ENCODE peak calls at places on chromosomes 11 and 22, in six cellular contexts. N is HFF-Myc, W is lower lobe of right lung, Q is fibroblast of lung, A is OCI-LY7, I is GM06990. B is an unnamed sample.

GRCh38 chr11:4464216-4465159 is 15.4 kb downstream of the OR52K2 start:
- DNase-seq in N (peak), W (no peak), Q (peak), A (no peak), I (no peak), B (peak)

GRCh38 chr11:12182650-12183511 is 72.5 kb downstream of the MICAL2 start:
- DNase-seq in N (peak), W (no peak), Q (peak), A (no peak), I (no peak), B (peak)

GRCh38 chr11:57348052-57348451 is 9.9 kb downstream of the P2RX3 start:
- DNase-seq in N (no peak), W (no peak), Q (no peak), A (no peak), I (no peak), B (no peak)

GRCh38 chr11:62532096-62532495 is 14.5 kb downstream of the AHNAK start:
- DNase-seq in N (no peak), W (no peak), Q (no peak), A (no peak), I (no peak), B (no peak)

GRCh38 chr22:47918276-47918928 is 1156.0 kb downstream of the TBC1D22A start:
- DNase-seq in N (no peak), W (no peak), Q (no peak), A (peak), I (no peak), B (no peak)

GRCh38 chr22:48740731-48741405 is 1086.8 kb downstream of the BRD1 start:
- DNase-seq in N (no peak), W (no peak), Q (no peak), A (no peak), I (no peak), B (no peak)

GRCh38 chr11:125112235-125112604 is 794 bp upstream of the TMEM218 start:
- DNase-seq in N (no peak), W (no peak), Q (no peak), A (no peak), I (no peak), B (no peak)

GRCh38 chr11:71934213-71934612 is 5.4 kb downstream of the RNF121 start:
- DNase-seq in N (no peak), W (no peak), Q (no peak), A (no peak), I (no peak), B (no peak)

GRCh38 chr11:58963551-58964075 is 24.3 kb downstream of the GLYATL1 start:
- DNase-seq in N (peak), W (peak), Q (peak), A (no peak), I (no peak), B (peak)

GRCh38 chr11:132300283-132300682 is 929.9 kb downstream of the NTM start:
- DNase-seq in N (no peak), W (no peak), Q (no peak), A (no peak), I (no peak), B (no peak)

GRCh38 chr11:122711831-122712378 is 56.4 kb downstream of the UBASH3B start:
- DNase-seq in N (no peak), W (no peak), Q (no peak), A (peak), I (no peak), B (peak)

GRCh38 chr22:35064664-35065063 is 1.3 kb upstream of the ISX start:
- DNase-seq in N (no peak), W (no peak), Q (no peak), A (no peak), I (peak), B (no peak)

GRCh38 chr11:19251577-19251976 is 10.8 kb upstream of the E2F8 start:
- DNase-seq in N (no peak), W (no peak), Q (no peak), A (no peak), I (no peak), B (no peak)

GRCh38 chr11:45450189-45450588 is 164.0 kb upstream of the SYT13 start:
- DNase-seq in N (no peak), W (no peak), Q (peak), A (no peak), I (no peak), B (peak)

GRCh38 chr11:26621147-26621546 is 49.1 kb upstream of the MUC15 start:
- DNase-seq in N (peak), W (no peak), Q (peak), A (no peak), I (no peak), B (peak)

GRCh38 chr22:48235744-48236143 is 1473.3 kb downstream of the TBC1D22A start:
- DNase-seq in N (no peak), W (no peak), Q (no peak), A (no peak), I (no peak), B (no peak)

GRCh38 chr22:23874871-23875270 is 17.2 kb downstream of the SLC2A11 start:
- DNase-seq in N (no peak), W (no peak), Q (no peak), A (no peak), I (no peak), B (no peak)

GRCh38 chr11:72618801-72619200 is 55.4 kb downstream of the PDE2A start:
- DNase-seq in N (no peak), W (no peak), Q (peak), A (no peak), I (no peak), B (peak)

GRCh38 chr22:49099496-49100124 is 728.1 kb downstream of the BRD1 start:
- DNase-seq in N (no peak), W (no peak), Q (no peak), A (no peak), I (no peak), B (peak)

GRCh38 chr11:59901306-59901705 is 22.7 kb downstream of the OOSP3 start:
- DNase-seq in N (no peak), W (no peak), Q (no peak), A (no peak), I (no peak), B (no peak)

GRCh38 chr22:19578180-19579004 is 54.2 kb upstream of the CLDN5 start:
- DNase-seq in N (no peak), W (no peak), Q (no peak), A (no peak), I (no peak), B (no peak)

GRCh38 chr11:131408011-131408640 is 37.7 kb downstream of the NTM start:
- DNase-seq in N (no peak), W (no peak), Q (peak), A (peak), I (no peak), B (peak)

GRCh38 chr11:46894961-46895360 is 23.4 kb downstream of the LRP4 start:
- DNase-seq in N (no peak), W (no peak), Q (no peak), A (no peak), I (no peak), B (no peak)

GRCh38 chr11:121687961-121688566 is 235.3 kb upstream of the SORL1-AS1 start:
- DNase-seq in N (peak), W (no peak), Q (peak), A (no peak), I (no peak), B (no peak)

GRCh38 chr11:110968348-110969062 is 256.3 kb upstream of the ARHGAP20 start:
- DNase-seq in N (no peak), W (no peak), Q (no peak), A (no peak), I (no peak), B (peak)

GRCh38 chr11:110219011-110219785 is 77.2 kb downstream of the RDX start:
- DNase-seq in N (no peak), W (no peak), Q (no peak), A (no peak), I (no peak), B (peak)

GRCh38 chr11:6611092-6612007 is 666 bp downstream of the TAF10 start:
- DNase-seq in N (no peak), W (peak), Q (peak), A (peak), I (peak), B (no peak)

GRCh38 chr11:44729065-44729464 is 2.3 kb downstream of the TSPAN18 start:
- DNase-seq in N (no peak), W (no peak), Q (no peak), A (no peak), I (no peak), B (no peak)

GRCh38 chr11:78221396-78222315 is 32.9 kb downstream of the USP35 start:
- DNase-seq in N (no peak), W (no peak), Q (no peak), A (no peak), I (no peak), B (no peak)

GRCh38 chr22:25651332-25651731 is 86.9 kb downstream of the GRK3 start:
- DNase-seq in N (no peak), W (no peak), Q (no peak), A (no peak), I (no peak), B (no peak)

GRCh38 chr11:120917536-120918239 is 106.2 kb upstream of the TBCEL start:
- DNase-seq in N (no peak), W (no peak), Q (no peak), A (no peak), I (no peak), B (no peak)

GRCh38 chr11:111460752-111461305 is 51.4 kb downstream of the BTG4 start:
- DNase-seq in N (no peak), W (no peak), Q (peak), A (no peak), I (no peak), B (peak)

GRCh38 chr11:75792997-75793800 is 21.8 kb upstream of the UVRAG start:
- DNase-seq in N (no peak), W (no peak), Q (no peak), A (no peak), I (no peak), B (no peak)

GRCh38 chr11:17014321-17014773 is at the start of gene PLEKHA7:
- DNase-seq in N (no peak), W (no peak), Q (no peak), A (no peak), I (no peak), B (no peak)

GRCh38 chr11:17013548-17014320 is 480 bp downstream of the PLEKHA7 start:
- DNase-seq in N (no peak), W (peak), Q (no peak), A (no peak), I (no peak), B (no peak)

GRCh38 chr11:17015639-17016125 is 1.5 kb upstream of the PLEKHA7 start:
- DNase-seq in N (peak), W (no peak), Q (peak), A (no peak), I (no peak), B (peak)

GRCh38 chr11:17012712-17013547 is 1.3 kb downstream of the PLEKHA7 start:
- DNase-seq in N (no peak), W (peak), Q (peak), A (no peak), I (no peak), B (no peak)

GRCh38 chr11:17014774-17015638 is 792 bp upstream of the PLEKHA7 start:
- DNase-seq in N (no peak), W (no peak), Q (peak), A (no peak), I (no peak), B (no peak)
- TF ChIP-seq CTCF in N (peak), W (peak), Q (peak), A (peak), I (peak), B (peak)

GRCh38 chr11:64089493-64089892 is 53.8 kb downstream of the FLRT1 start:
- DNase-seq in N (no peak), W (peak), Q (no peak), A (no peak), I (no peak), B (no peak)

GRCh38 chr11:64089915-64090810 is 54.4 kb downstream of the FLRT1 start:
- DNase-seq in N (no peak), W (no peak), Q (no peak), A (no peak), I (no peak), B (no peak)

GRCh38 chr11:64089027-64089360 is 53.3 kb downstream of the FLRT1 start:
- DNase-seq in N (no peak), W (peak), Q (no peak), A (no peak), I (no peak), B (no peak)

GRCh38 chr11:64086263-64086938 is 50.7 kb downstream of the FLRT1 start:
- DNase-seq in N (peak), W (no peak), Q (peak), A (no peak), I (no peak), B (peak)

GRCh38 chr11:64088159-64089026 is 52.7 kb downstream of the FLRT1 start:
- DNase-seq in N (no peak), W (no peak), Q (no peak), A (peak), I (no peak), B (no peak)
- TF ChIP-seq CTCF in N (peak), W (peak), Q (peak), A (peak), I (peak), B (peak)

GRCh38 chr11:85590848-85591483 is 36.2 kb downstream of the DLG2 start:
- DNase-seq in N (peak), W (no peak), Q (peak), A (peak), I (no peak), B (peak)
- TF ChIP-seq CTCF in N (no peak), W (no peak), Q (no peak), A (peak), I (no peak), B (no peak)

DNA sequence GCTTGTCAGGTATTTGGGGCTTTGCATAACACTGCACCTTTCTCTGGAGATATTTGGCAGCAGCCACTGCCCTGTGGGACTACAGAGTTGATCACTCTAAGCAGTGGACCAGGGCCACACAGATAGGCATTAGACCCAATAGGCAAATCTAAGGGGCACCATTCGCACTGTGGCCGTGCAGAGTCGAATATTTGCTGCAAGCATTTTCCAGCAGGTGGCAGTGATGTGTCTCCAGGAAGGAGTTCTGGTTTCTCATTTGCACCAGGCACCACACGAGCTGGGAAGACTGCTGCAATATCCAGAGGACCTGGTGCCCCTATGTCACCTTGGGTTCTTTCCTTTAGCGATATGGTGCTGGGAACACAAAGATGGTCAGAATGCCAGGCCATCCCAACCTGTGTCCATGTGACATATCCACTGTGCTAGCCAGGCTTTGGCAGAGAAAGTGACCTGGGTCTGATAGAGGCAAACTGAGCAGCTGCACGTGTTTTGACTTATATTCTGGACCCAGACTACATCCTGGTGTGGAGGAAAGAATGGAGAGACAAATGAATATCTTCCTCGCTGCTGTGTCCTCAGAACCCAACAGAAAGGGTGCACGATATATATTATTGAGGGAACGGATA is 318.7 kb downstream of the BUD13 start:
- DNase-seq in N (peak), W (no peak), Q (peak), A (peak), I (no peak), B (peak)
- TF ChIP-seq CTCF in N (peak), W (peak), Q (no peak), A (peak), I (peak), B (peak)

GRCh38 chr11:9120659-9121350 is 29.4 kb upstream of the SCUBE2 start:
- DNase-seq in N (no peak), W (no peak), Q (no peak), A (no peak), I (no peak), B (no peak)
- TF ChIP-seq CTCF in N (peak), W (peak), Q (peak), A (peak), I (peak), B (no peak)

GRCh38 chr22:45077826-45078334 is 68.1 kb upstream of the PHF21B start:
- DNase-seq in N (no peak), W (no peak), Q (no peak), A (no peak), I (no peak), B (no peak)

GRCh38 chr22:45083659-45084305 is 74.0 kb upstream of the PHF21B start:
- DNase-seq in N (peak), W (no peak), Q (peak), A (no peak), I (no peak), B (peak)

GRCh38 chr22:45084400-45084920 is 74.7 kb upstream of the PHF21B start:
- DNase-seq in N (no peak), W (no peak), Q (no peak), A (no peak), I (no peak), B (no peak)

GRCh38 chr22:45087802-45088201 is 75.9 kb upstream of the NUP50 start:
- DNase-seq in N (no peak), W (no peak), Q (no peak), A (no peak), I (no peak), B (no peak)

DNA sequence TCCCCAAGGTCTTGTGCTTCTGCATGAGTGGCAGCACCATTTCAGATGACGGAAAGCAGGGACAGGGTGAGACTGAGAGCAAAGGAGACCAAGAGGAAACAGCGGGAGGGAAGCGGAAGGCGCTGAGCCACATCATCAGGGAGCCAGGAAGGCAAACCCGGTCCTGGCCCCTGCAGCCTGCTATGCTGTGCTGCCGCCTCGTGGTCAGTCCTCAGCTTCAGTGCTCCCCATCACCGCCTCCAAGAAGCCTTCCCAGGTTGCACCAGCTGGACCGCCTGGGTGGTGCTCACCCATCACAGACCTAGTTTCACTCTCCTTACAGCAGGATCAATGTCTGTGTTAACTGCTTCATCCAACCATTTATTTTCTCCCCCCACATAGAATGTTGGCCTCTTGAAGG is 73.0 kb upstream of the PHF21B start:
- DNase-seq in N (no peak), W (no peak), Q (no peak), A (no peak), I (no peak), B (no peak)
- TF ChIP-seq CTCF in N (peak), W (no peak), Q (no peak), A (peak), I (peak), B (peak)

GRCh38 chr11:37449146-37449545 is 851.1 kb upstream of the RAG2 start:
- DNase-seq in N (peak), W (no peak), Q (peak), A (no peak), I (no peak), B (peak)
- TF ChIP-seq CTCF in N (peak), W (peak), Q (peak), A (peak), I (peak), B (peak)

GRCh38 chr11:64283092-64283491 is 1.4 kb downstream of the BAD start:
- DNase-seq in N (no peak), W (no peak), Q (no peak), A (no peak), I (no peak), B (no peak)

GRCh38 chr11:64284962-64285884 is at the start of gene GPR137:
- DNase-seq in N (no peak), W (peak), Q (peak), A (peak), I (peak), B (peak)

GRCh38 chr11:64281957-64282770 is 2.3 kb downstream of the BAD start:
- DNase-seq in N (no peak), W (no peak), Q (no peak), A (no peak), I (no peak), B (no peak)

GRCh38 chr11:64285885-64286800 is 495 bp downstream of the GPR137 start:
- DNase-seq in N (no peak), W (no peak), Q (no peak), A (peak), I (peak), B (no peak)

DNA sequence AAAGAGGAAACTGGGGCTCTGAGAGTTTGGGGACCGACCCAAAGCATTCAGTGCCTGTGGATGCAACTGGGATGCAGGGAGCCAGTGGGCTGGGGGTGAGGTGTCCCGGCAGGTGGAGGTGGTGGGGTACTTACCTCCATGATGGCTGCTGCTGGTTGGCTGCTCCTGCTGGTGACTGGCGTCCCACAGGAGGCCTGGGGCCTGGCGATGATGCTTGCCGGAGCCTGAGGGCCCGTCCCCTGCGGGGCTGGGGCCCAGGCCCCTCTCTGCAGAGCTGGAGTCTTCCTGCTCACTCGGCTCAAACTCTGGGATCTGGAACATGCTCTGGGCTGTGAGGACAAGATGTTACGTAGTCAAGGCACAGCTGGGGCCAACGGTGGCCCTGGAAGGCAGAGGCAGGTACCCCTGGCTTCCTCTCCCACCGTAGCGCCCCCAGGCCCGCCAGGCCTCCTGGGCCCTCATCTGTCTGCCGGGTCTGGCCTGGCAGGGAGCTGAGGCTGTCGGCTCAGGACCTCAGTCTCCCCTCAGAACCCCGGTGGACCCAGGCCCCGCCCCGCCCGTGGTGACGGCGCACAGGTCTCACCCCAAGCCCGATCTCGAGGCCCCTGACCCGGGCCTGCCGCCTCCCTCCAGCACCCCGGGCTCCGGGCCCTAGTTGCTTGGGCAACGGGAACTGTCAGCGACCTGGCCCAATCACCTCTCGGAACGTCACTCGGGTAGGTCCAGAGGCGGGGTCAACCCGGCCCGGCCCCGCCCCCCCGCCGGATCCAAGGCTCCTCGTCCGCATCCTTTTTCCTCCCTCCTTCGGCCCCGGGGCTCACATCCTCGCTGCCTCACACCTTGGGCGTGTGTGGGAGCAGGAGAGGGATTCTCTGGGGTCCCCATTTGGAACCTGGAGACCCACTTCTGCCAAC is at the start of gene BAD:
- DNase-seq in N (no peak), W (peak), Q (peak), A (peak), I (peak), B (peak)
- TF ChIP-seq CTCF in N (no peak), W (no peak), Q (no peak), A (peak), I (no peak), B (no peak)